ENCODE peak calls at places on chromosomes 16 and 17, in ten cellular contexts. W is OCI-LY7, R is left ventricle myocardium inferior, E is K562, J is upper lobe of right lung, T is transverse colon, L is endodermal cell, A is mammary epithelial cell, B is BE2C, V is mucosa of descending colon. D is an unnamed sample.

GRCh38 chr17:40326014-40326831 is 17.2 kb downstream of the RARA start:
- DNase-seq in W (peak; percentile 57), R (peak; percentile 22), E (no peak), J (no peak), T (peak; percentile 55), L (no peak), A (no peak), B (no peak), V (peak; percentile 69), D (no peak)

GRCh38 chr17:62870581-62870964 is 62.5 kb upstream of the MARCHF10 start:
- DNase-seq in W (no peak), R (no peak), E (no peak), J (no peak), T (no peak), L (peak; percentile 65), A (no peak), B (peak; percentile 17), V (no peak), D (no peak)

GRCh38 chr16:81003610-81004460 is 2.9 kb downstream of the CMC2 start:
- DNase-seq in W (peak; percentile 6), R (no peak), E (no peak), J (no peak), T (no peak), L (no peak), A (peak; percentile 3), B (no peak), V (no peak), D (no peak)

GRCh38 chr16:84528317-84528716 is 23.9 kb upstream of the MEAK7 start:
- DNase-seq in W (no peak), R (no peak), E (no peak), J (no peak), T (no peak), L (no peak), A (no peak), B (no peak), V (no peak), D (no peak)

GRCh38 chr17:40097931-40098845 is 2.2 kb downstream of the NR1D1 start:
- DNase-seq in W (no peak), R (peak; percentile 72), E (peak; percentile 51), J (peak; percentile 78), T (peak; percentile 90), L (no peak), A (peak; percentile 81), B (no peak), V (peak; percentile 89), D (no peak)

GRCh38 chr16:88531346-88531745 is 38.9 kb upstream of the ZC3H18 start:
- DNase-seq in W (no peak), R (no peak), E (no peak), J (no peak), T (no peak), L (no peak), A (no peak), B (no peak), V (no peak), D (no peak)

GRCh38 chr16:67305216-67306071 is 21.1 kb downstream of the KCTD19 start:
- DNase-seq in W (no peak), R (no peak), E (peak; percentile 32), J (no peak), T (no peak), L (no peak), A (no peak), B (no peak), V (no peak), D (no peak)

GRCh38 chr16:26688105-26688504 is 378.6 kb upstream of the C16orf82 start:
- DNase-seq in W (no peak), R (no peak), E (no peak), J (no peak), T (no peak), L (no peak), A (no peak), B (no peak), V (no peak), D (no peak)

GRCh38 chr16:83356266-83356665 is 451.5 kb upstream of the HSBP1 start:
- DNase-seq in W (peak; percentile 72), R (no peak), E (peak; percentile 57), J (no peak), T (no peak), L (peak; percentile 62), A (peak; percentile 83), B (no peak), V (no peak), D (no peak)

GRCh38 chr17:42112552-42113176 is at the start of gene DHX58:
- DNase-seq in W (peak; percentile 95), R (peak; percentile 63), E (peak; percentile 68), J (peak; percentile 80), T (peak; percentile 85), L (no peak), A (peak; percentile 80), B (no peak), V (peak; percentile 85), D (peak; percentile 55)

DNA sequence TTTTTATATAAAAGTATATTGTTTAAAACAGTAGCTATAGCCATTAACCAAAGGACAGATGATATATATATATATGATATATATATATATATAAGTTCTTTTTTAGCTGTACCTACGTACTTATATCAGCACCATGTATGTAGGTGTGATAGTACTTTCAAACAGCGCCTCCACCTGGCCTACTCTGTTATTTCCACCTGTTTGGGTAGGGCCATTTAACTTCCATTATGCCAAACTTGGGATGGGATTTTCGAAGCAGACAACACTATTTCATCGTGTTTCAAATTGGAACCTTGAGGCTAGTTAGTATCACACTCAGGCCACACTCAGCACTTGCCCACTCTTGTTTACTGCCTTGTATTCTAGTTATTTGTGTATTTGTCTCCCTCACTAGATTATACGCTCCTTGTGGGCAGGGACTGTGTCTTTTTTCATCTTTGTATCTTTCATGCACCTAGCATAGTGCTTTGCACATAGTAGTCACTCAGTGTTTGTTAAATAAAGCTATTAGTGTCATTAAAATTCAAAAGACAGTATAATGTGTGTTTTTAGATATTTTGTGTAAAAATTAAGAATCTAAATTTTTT is 11.8 kb upstream of the CLTC start:
- DNase-seq in W (peak; percentile 22), R (no peak), E (peak; percentile 45), J (no peak), T (no peak), L (peak; percentile 88), A (no peak), B (peak; percentile 40), V (no peak), D (no peak)
- TF ChIP-seq CTCF in W (peak; percentile 64), R (no peak), E (peak; percentile 18), J (peak; percentile 31), T (no peak), L (peak; percentile 71), A (peak; percentile 36), B (peak; percentile 31), V (no peak), D (no peak)

GRCh38 chr16:50373780-50374179 is 5.0 kb upstream of the BRD7 start:
- DNase-seq in W (no peak), R (no peak), E (no peak), J (no peak), T (no peak), L (no peak), A (no peak), B (no peak), V (no peak), D (no peak)

GRCh38 chr16:50372611-50373344 is 4.0 kb upstream of the BRD7 start:
- DNase-seq in W (no peak), R (peak; percentile 53), E (no peak), J (no peak), T (peak; percentile 22), L (no peak), A (peak; percentile 47), B (peak; percentile 50), V (no peak), D (no peak)

GRCh38 chr16:50373345-50373701 is 4.5 kb upstream of the BRD7 start:
- DNase-seq in W (no peak), R (no peak), E (no peak), J (no peak), T (no peak), L (no peak), A (no peak), B (no peak), V (no peak), D (no peak)

GRCh38 chr16:50371036-50371716 is 2.4 kb upstream of the BRD7 start:
- DNase-seq in W (no peak), R (no peak), E (no peak), J (no peak), T (no peak), L (no peak), A (no peak), B (no peak), V (no peak), D (no peak)

GRCh38 chr16:50371936-50372595 is 3.3 kb upstream of the BRD7 start:
- DNase-seq in W (no peak), R (no peak), E (peak; percentile 21), J (no peak), T (no peak), L (peak; percentile 83), A (no peak), B (peak; percentile 45), V (no peak), D (no peak)
- TF ChIP-seq CTCF in W (no peak), R (peak; percentile 37), E (peak; percentile 44), J (no peak), T (no peak), L (peak; percentile 56), A (no peak), B (peak; percentile 47), V (no peak), D (no peak)

GRCh38 chr16:50316848-50317630 is 50.7 kb downstream of the ADCY7 start:
- DNase-seq in W (no peak), R (no peak), E (no peak), J (no peak), T (no peak), L (no peak), A (no peak), B (no peak), V (no peak), D (no peak)
- TF ChIP-seq CTCF in W (no peak), R (no peak), E (no peak), J (no peak), T (no peak), L (no peak), A (no peak), B (no peak), V (no peak), D (no peak)

GRCh38 chr17:58136669-58137279 is 11.4 kb upstream of the OR4D1 start:
- DNase-seq in W (peak; percentile 44), R (no peak), E (peak; percentile 34), J (no peak), T (no peak), L (peak; percentile 74), A (no peak), B (peak; percentile 49), V (no peak), D (no peak)
- TF ChIP-seq CTCF in W (peak; percentile 78), R (peak; percentile 39), E (peak; percentile 57), J (peak; percentile 24), T (no peak), L (peak; percentile 76), A (peak; percentile 52), B (peak; percentile 77), V (no peak), D (no peak)

GRCh38 chr16:13839577-13839976 is 80.4 kb upstream of the ERCC4 start:
- DNase-seq in W (peak; percentile 2), R (no peak), E (peak; percentile 12), J (no peak), T (no peak), L (peak; percentile 38), A (no peak), B (no peak), V (no peak), D (no peak)
- TF ChIP-seq CTCF in W (peak; percentile 68), R (no peak), E (peak; percentile 20), J (no peak), T (no peak), L (peak; percentile 58), A (no peak), B (no peak), V (no peak), D (no peak)